ENCODE peak calls at places on chromosomes 12 and 14, in ten cellular contexts. S is CD4-positive, alpha-beta T cell; V is fibroblast of villous mesenchyme; H is NCI-H446 treated with DMSO at 0.1 percent for 48 hours; O is lower leg skin; D is activated CD4-positive, alpha-beta T cell treated with anti-CD3 and anti-CD28 coated beads, Interleukin-2, amount 10 ng/mL, durations not matched to agents 7 days and 5 days; K is stimulated activated CD4-positive, alpha-beta T cell treated with anti-CD3 and anti-CD28 coated beads, Interleukin-1b, Interleukin-23, amount 100 ng/mL, for 4 hours; G is heart right ventricle; M is central memory CD4-positive, alpha-beta T cell; R is stimulated activated CD8-positive, alpha-beta memory T cell treated with anti-CD3 and anti-CD28 coated beads, Interleukin-4, amount 100 ng/mL, for 24 hours. W is an unnamed sample.
A peak's percentile ranks its signal among the peaks of the same experiment; 100 is the strongest.

GRCh38 chr14:99177046-99177655 is 94.8 kb downstream of the BCL11B start:
- DNase-seq in S (no peak), V (no peak), H (no peak), O (no peak), D (peak; percentile 6), K (no peak), G (no peak), M (no peak), R (no peak), W (no peak)

GRCh38 chr14:101875041-101875725 is 89.2 kb upstream of the DYNC1H1 start:
- DNase-seq in S (no peak), V (no peak), H (no peak), O (no peak), D (no peak), K (no peak), G (no peak), M (no peak), R (no peak), W (no peak)

GRCh38 chr14:33842299-33842698 is 108.6 kb downstream of the EGLN3 start:
- DNase-seq in S (no peak), V (no peak), H (no peak), O (no peak), D (no peak), K (no peak), G (no peak), M (no peak), R (no peak), W (no peak)

GRCh38 chr14:91219505-91220389 is 24.8 kb downstream of the GPR68 start:
- DNase-seq in S (no peak), V (no peak), H (no peak), O (no peak), D (no peak), K (no peak), G (peak; percentile 53), M (no peak), R (no peak), W (no peak)

GRCh38 chr14:23174785-23175184 is 8.7 kb downstream of the SLC7A8 start:
- DNase-seq in S (no peak), V (no peak), H (no peak), O (no peak), D (no peak), K (no peak), G (no peak), M (no peak), R (no peak), W (no peak)

GRCh38 chr12:77782034-77782433 is 48.7 kb upstream of the NAV3 start:
- DNase-seq in S (no peak), V (no peak), H (no peak), O (no peak), D (no peak), K (no peak), G (no peak), M (no peak), R (no peak), W (no peak)

GRCh38 chr14:57029620-57030253 is 219.5 kb upstream of the OTX2 start:
- DNase-seq in S (no peak), V (no peak), H (no peak), O (no peak), D (no peak), K (no peak), G (no peak), M (no peak), R (no peak), W (no peak)

GRCh38 chr14:101834387-101835165 is 73.1 kb downstream of the PPP2R5C start:
- DNase-seq in S (no peak), V (peak; percentile 55), H (no peak), O (no peak), D (no peak), K (no peak), G (no peak), M (no peak), R (no peak), W (no peak)

GRCh38 chr12:40587416-40587815 is 104.8 kb upstream of the CNTN1 start:
- DNase-seq in S (no peak), V (no peak), H (no peak), O (no peak), D (no peak), K (no peak), G (no peak), M (no peak), R (no peak), W (no peak)

GRCh38 chr14:21498540-21499526 is 12.3 kb downstream of the METTL3 start:
- DNase-seq in S (no peak), V (peak; percentile 59), H (no peak), O (no peak), D (peak; percentile 58), K (no peak), G (no peak), M (peak; percentile 53), R (no peak), W (no peak)

GRCh38 chr12:25994252-25994651 is 35.8 kb downstream of the RASSF8 start:
- DNase-seq in S (no peak), V (peak; percentile 76), H (no peak), O (no peak), D (no peak), K (no peak), G (no peak), M (no peak), R (no peak), W (no peak)

GRCh38 chr14:22471545-22472121 is 117.4 kb downstream of the DAD1 start:
- DNase-seq in S (no peak), V (peak; percentile 53), H (peak; percentile 45), O (no peak), D (no peak), K (no peak), G (peak; percentile 54), M (no peak), R (no peak), W (peak; percentile 39)

GRCh38 chr12:6062427-6063378 is 61.8 kb downstream of the VWF start:
- DNase-seq in S (peak; percentile 51), V (peak; percentile 50), H (no peak), O (no peak), D (peak; percentile 62), K (peak; percentile 48), G (no peak), M (peak; percentile 33), R (peak; percentile 42), W (peak; percentile 1)

GRCh38 chr12:96425321-96425720 is 25.1 kb upstream of the CDK17 start:
- DNase-seq in S (no peak), V (peak; percentile 98), H (no peak), O (no peak), D (peak; percentile 19), K (no peak), G (no peak), M (no peak), R (no peak), W (no peak)

GRCh38 chr12:6773662-6774351 is 1.5 kb downstream of the LAG3 start:
- DNase-seq in S (no peak), V (no peak), H (no peak), O (no peak), D (no peak), K (no peak), G (no peak), M (no peak), R (peak; percentile 74), W (no peak)

GRCh38 chr12:67193705-67194104 is 75.5 kb upstream of the CAND1 start:
- DNase-seq in S (peak; percentile 5), V (peak; percentile 43), H (no peak), O (no peak), D (peak; percentile 39), K (no peak), G (no peak), M (no peak), R (no peak), W (no peak)

GRCh38 chr12:107404981-107405380 is 280.6 kb upstream of the PWP1 start:
- DNase-seq in S (no peak), V (peak; percentile 18), H (no peak), O (no peak), D (peak; percentile 49), K (no peak), G (no peak), M (no peak), R (no peak), W (peak; percentile 3)

GRCh38 chr12:96710127-96710745 is 196.8 kb upstream of the NEDD1 start:
- DNase-seq in S (no peak), V (no peak), H (no peak), O (no peak), D (no peak), K (no peak), G (no peak), M (no peak), R (no peak), W (no peak)

GRCh38 chr12:76719171-76719631 is 44.7 kb upstream of the ZDHHC17 start:
- DNase-seq in S (no peak), V (no peak), H (no peak), O (no peak), D (no peak), K (no peak), G (no peak), M (no peak), R (no peak), W (no peak)

GRCh38 chr14:31286456-31287293 is 79.1 kb upstream of the HECTD1 start:
- DNase-seq in S (no peak), V (no peak), H (no peak), O (no peak), D (no peak), K (peak; percentile 4), G (no peak), M (no peak), R (no peak), W (no peak)

GRCh38 chr14:94392510-94392935 is 4.1 kb upstream of the SERPINA1 start:
- DNase-seq in S (no peak), V (peak; percentile 44), H (no peak), O (peak; percentile 31), D (peak; percentile 76), K (no peak), G (no peak), M (peak; percentile 9), R (no peak), W (no peak)

GRCh38 chr12:72071030-72071429 is 132.4 kb downstream of the TPH2 start:
- DNase-seq in S (no peak), V (no peak), H (no peak), O (no peak), D (no peak), K (no peak), G (no peak), M (no peak), R (no peak), W (no peak)

GRCh38 chr12:76936562-76937185 is 57.9 kb upstream of the CSRP2 start:
- DNase-seq in S (no peak), V (no peak), H (no peak), O (no peak), D (no peak), K (no peak), G (no peak), M (no peak), R (no peak), W (no peak)

W was measured in DMS 273 treated with DMSO at 0.1 percent for 48 hours.